ENCODE peak calls at places on chromosomes 6 and 20, in six cellular contexts. One of them, this sample, is unnamed.

GRCh38 chr6:23301546-23301945 is 732.2 kb downstream of the HDGFL1 start:
- DNase-seq in HL-60: no peak
- DNase-seq in Peyer's patch: no peak
- DNase-seq in upper lobe of right lung: no peak
- DNase-seq in right atrium auricular region: no peak
- DNase-seq in IMR-90: peak
- DNase-seq in this sample: no peak

GRCh38 chr6:75991941-75992340 is 80.5 kb downstream of the IMPG1 start:
- DNase-seq in Peyer's patch: no peak
- DNase-seq in HL-60: no peak
- DNase-seq in right atrium auricular region: no peak
- DNase-seq in IMR-90: no peak
- DNase-seq in upper lobe of right lung: no peak
- DNase-seq in this sample: no peak

GRCh38 chr6:89612121-89612520 is 26.4 kb downstream of the LYRM2 start:
- DNase-seq in IMR-90: no peak
- DNase-seq in right atrium auricular region: no peak
- DNase-seq in HL-60: no peak
- DNase-seq in upper lobe of right lung: no peak
- DNase-seq in Peyer's patch: no peak
- DNase-seq in this sample: no peak

GRCh38 chr6:105424177-105424783 is 21.4 kb upstream of the PREP start:
- DNase-seq in right atrium auricular region: peak
- DNase-seq in IMR-90: peak
- DNase-seq in HL-60: no peak
- DNase-seq in Peyer's patch: peak
- DNase-seq in upper lobe of right lung: no peak
- DNase-seq in this sample: peak

GRCh38 chr20:1841554-1842140 is 53.6 kb upstream of the SIRPA start:
- DNase-seq in IMR-90: peak
- DNase-seq in right atrium auricular region: no peak
- DNase-seq in Peyer's patch: no peak
- DNase-seq in HL-60: peak
- DNase-seq in upper lobe of right lung: no peak
- DNase-seq in this sample: no peak

GRCh38 chr6:105431226-105431625 is 28.3 kb upstream of the PREP start:
- DNase-seq in upper lobe of right lung: no peak
- DNase-seq in Peyer's patch: no peak
- DNase-seq in right atrium auricular region: no peak
- DNase-seq in HL-60: no peak
- DNase-seq in IMR-90: peak
- DNase-seq in this sample: no peak

GRCh38 chr6:41201784-41202181 is 834 bp upstream of the TREML2 start:
- DNase-seq in HL-60: no peak
- DNase-seq in IMR-90: no peak
- DNase-seq in Peyer's patch: peak
- DNase-seq in right atrium auricular region: no peak
- DNase-seq in upper lobe of right lung: no peak
- DNase-seq in this sample: no peak

GRCh38 chr6:136011475-136011874 is 160.0 kb downstream of the PDE7B start:
- DNase-seq in upper lobe of right lung: no peak
- DNase-seq in IMR-90: peak
- DNase-seq in Peyer's patch: no peak
- DNase-seq in right atrium auricular region: no peak
- DNase-seq in HL-60: no peak
- DNase-seq in this sample: no peak

GRCh38 chr20:32727663-32728062 is 15.6 kb downstream of the COMMD7 start:
- DNase-seq in upper lobe of right lung: no peak
- DNase-seq in IMR-90: peak
- DNase-seq in right atrium auricular region: no peak
- DNase-seq in HL-60: no peak
- DNase-seq in Peyer's patch: no peak
- DNase-seq in this sample: no peak

GRCh38 chr6:41976794-41977484 is 35.3 kb upstream of the CCND3 start:
- DNase-seq in right atrium auricular region: no peak
- DNase-seq in IMR-90: peak
- DNase-seq in Peyer's patch: no peak
- DNase-seq in HL-60: no peak
- DNase-seq in upper lobe of right lung: no peak
- DNase-seq in this sample: no peak

GRCh38 chr20:40643891-40644290 is 45.1 kb downstream of the MAFB start:
- DNase-seq in HL-60: no peak
- DNase-seq in Peyer's patch: no peak
- DNase-seq in upper lobe of right lung: no peak
- DNase-seq in right atrium auricular region: no peak
- DNase-seq in IMR-90: no peak
- DNase-seq in this sample: no peak

GRCh38 chr6:37940074-37940847 is 120.7 kb downstream of the ZFAND3 start:
- DNase-seq in IMR-90: peak
- DNase-seq in Peyer's patch: no peak
- DNase-seq in HL-60: no peak
- DNase-seq in right atrium auricular region: no peak
- DNase-seq in upper lobe of right lung: no peak
- DNase-seq in this sample: no peak

GRCh38 chr6:134185277-134185676 is 132.6 kb downstream of the SGK1 start:
- DNase-seq in upper lobe of right lung: no peak
- DNase-seq in right atrium auricular region: no peak
- DNase-seq in HL-60: no peak
- DNase-seq in Peyer's patch: no peak
- DNase-seq in IMR-90: no peak
- DNase-seq in this sample: no peak

GRCh38 chr6:107510108-107510507 is 20.2 kb downstream of the SOBP start:
- DNase-seq in Peyer's patch: no peak
- DNase-seq in HL-60: no peak
- DNase-seq in IMR-90: no peak
- DNase-seq in right atrium auricular region: no peak
- DNase-seq in upper lobe of right lung: no peak
- DNase-seq in this sample: no peak

GRCh38 chr20:12152996-12153395 is 235.3 kb downstream of the BTBD3 start:
- DNase-seq in Peyer's patch: no peak
- DNase-seq in right atrium auricular region: no peak
- DNase-seq in IMR-90: peak
- DNase-seq in HL-60: no peak
- DNase-seq in upper lobe of right lung: no peak
- DNase-seq in this sample: no peak

GRCh38 chr20:62297449-62298227 is 5.2 kb upstream of the ADRM1 start:
- DNase-seq in Peyer's patch: no peak
- DNase-seq in HL-60: no peak
- DNase-seq in upper lobe of right lung: no peak
- DNase-seq in IMR-90: no peak
- DNase-seq in right atrium auricular region: no peak
- DNase-seq in this sample: no peak

GRCh38 chr20:17614812-17615644 is 45.2 kb downstream of the DSTN start:
- DNase-seq in HL-60: peak
- DNase-seq in IMR-90: no peak
- DNase-seq in right atrium auricular region: peak
- DNase-seq in Peyer's patch: peak
- DNase-seq in upper lobe of right lung: peak
- DNase-seq in this sample: no peak

GRCh38 chr6:54865091-54865631 is 18.6 kb downstream of the FAM83B start:
- DNase-seq in HL-60: no peak
- DNase-seq in upper lobe of right lung: no peak
- DNase-seq in Peyer's patch: no peak
- DNase-seq in IMR-90: no peak
- DNase-seq in right atrium auricular region: no peak
- DNase-seq in this sample: no peak

GRCh38 chr6:159815410-159815809 is 15.3 kb downstream of the PNLDC1 start:
- DNase-seq in IMR-90: no peak
- DNase-seq in HL-60: no peak
- DNase-seq in Peyer's patch: no peak
- DNase-seq in right atrium auricular region: no peak
- DNase-seq in upper lobe of right lung: no peak
- DNase-seq in this sample: no peak

GRCh38 chr20:4937422-4938319 is 63.6 kb downstream of the SLC23A2 start:
- DNase-seq in Peyer's patch: no peak
- DNase-seq in upper lobe of right lung: no peak
- DNase-seq in right atrium auricular region: no peak
- DNase-seq in IMR-90: peak
- DNase-seq in HL-60: no peak
- DNase-seq in this sample: no peak

GRCh38 chr6:169326067-169326799 is 72.6 kb upstream of the THBS2 start:
- DNase-seq in right atrium auricular region: no peak
- DNase-seq in Peyer's patch: no peak
- DNase-seq in upper lobe of right lung: no peak
- DNase-seq in IMR-90: peak
- DNase-seq in HL-60: peak
- DNase-seq in this sample: no peak

GRCh38 chr6:157304840-157305675 is 18.3 kb downstream of the TMEM242 start:
- DNase-seq in IMR-90: peak
- DNase-seq in upper lobe of right lung: no peak
- DNase-seq in right atrium auricular region: no peak
- DNase-seq in HL-60: peak
- DNase-seq in Peyer's patch: no peak
- DNase-seq in this sample: no peak

GRCh38 chr6:143872211-143872610 is 7.9 kb downstream of the ZC2HC1B start:
- DNase-seq in right atrium auricular region: no peak
- DNase-seq in Peyer's patch: no peak
- DNase-seq in IMR-90: peak
- DNase-seq in HL-60: no peak
- DNase-seq in upper lobe of right lung: no peak
- DNase-seq in this sample: no peak

GRCh38 chr6:37038297-37039198 is 33.1 kb downstream of the FGD2 start:
- DNase-seq in HL-60: no peak
- DNase-seq in Peyer's patch: no peak
- DNase-seq in upper lobe of right lung: no peak
- DNase-seq in right atrium auricular region: peak
- DNase-seq in IMR-90: peak
- DNase-seq in this sample: no peak

GRCh38 chr6:43774776-43775583 is 5.0 kb downstream of the VEGFA start:
- DNase-seq in Peyer's patch: peak
- DNase-seq in right atrium auricular region: peak
- DNase-seq in HL-60: no peak
- DNase-seq in IMR-90: peak
- DNase-seq in upper lobe of right lung: peak
- DNase-seq in this sample: peak

GRCh38 chr6:111069722-111070406 is 17.4 kb upstream of the SLC16A10 start:
- DNase-seq in HL-60: no peak
- DNase-seq in Peyer's patch: no peak
- DNase-seq in upper lobe of right lung: no peak
- DNase-seq in right atrium auricular region: no peak
- DNase-seq in IMR-90: no peak
- DNase-seq in this sample: no peak
- TF ChIP-seq CTCF in HL-60: no peak
- TF ChIP-seq CTCF in Peyer's patch: no peak
- TF ChIP-seq CTCF in upper lobe of right lung: no peak
- TF ChIP-seq CTCF in right atrium auricular region: no peak
- TF ChIP-seq CTCF in IMR-90: no peak
- TF ChIP-seq CTCF in this sample: no peak

DNA sequence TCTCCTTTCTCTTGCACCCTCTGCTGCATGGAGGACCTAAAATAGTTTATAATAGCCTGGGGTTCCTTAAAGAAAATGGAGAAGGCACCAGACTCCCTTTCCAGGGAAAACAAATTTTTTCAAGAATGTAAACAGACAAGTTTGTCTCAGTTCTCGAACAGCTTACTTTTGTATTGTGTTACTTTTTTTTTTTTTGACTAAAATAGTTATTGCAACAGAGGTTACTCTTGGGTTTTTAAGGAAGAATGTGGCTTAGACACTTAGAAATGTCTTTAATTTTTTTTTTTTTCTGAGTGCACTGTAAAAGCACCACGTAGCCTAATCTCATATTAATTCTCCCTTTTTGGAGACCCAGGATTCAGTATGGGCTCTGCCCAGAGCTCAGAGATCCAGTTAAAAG is 148.7 kb upstream of the CARMIL1 start:
- DNase-seq in upper lobe of right lung: no peak
- DNase-seq in right atrium auricular region: no peak
- DNase-seq in Peyer's patch: no peak
- DNase-seq in IMR-90: no peak
- DNase-seq in HL-60: no peak
- DNase-seq in this sample: no peak
- TF ChIP-seq CTCF in upper lobe of right lung: no peak
- TF ChIP-seq CTCF in right atrium auricular region: no peak
- TF ChIP-seq CTCF in Peyer's patch: no peak
- TF ChIP-seq CTCF in IMR-90: no peak
- TF ChIP-seq CTCF in HL-60: no peak
- TF ChIP-seq CTCF in this sample: no peak

DNA sequence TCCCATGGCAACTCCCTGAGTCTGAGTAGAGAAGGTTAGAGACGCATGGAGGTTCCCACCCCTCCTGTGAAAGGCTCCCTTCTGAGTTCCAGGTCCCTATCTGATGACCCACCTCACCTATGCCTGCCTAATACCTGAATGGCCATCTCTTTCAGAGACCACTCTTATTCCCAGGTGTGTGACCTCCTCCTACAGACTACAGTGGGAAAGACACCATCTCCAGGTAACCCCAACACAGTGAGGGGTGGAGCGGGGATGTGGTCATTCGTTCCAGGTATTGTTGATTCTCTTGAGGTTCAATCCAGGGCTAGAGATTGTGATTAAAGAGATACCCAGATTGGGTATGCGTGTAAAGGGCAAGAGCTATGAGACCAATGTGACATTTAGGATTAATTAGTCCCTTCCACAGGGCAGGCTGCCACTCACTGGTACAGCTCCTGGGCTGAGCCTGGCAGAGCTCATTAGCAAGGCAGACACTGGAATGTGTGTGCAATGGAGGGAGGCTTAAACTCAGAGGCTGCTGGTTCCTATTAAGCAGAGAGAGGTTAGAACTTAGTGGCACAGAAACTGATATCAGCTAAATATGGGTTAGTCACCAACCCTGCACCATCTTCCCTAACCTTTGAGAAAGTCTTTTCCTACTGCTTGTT is 46.5 kb upstream of the IER3 start:
- DNase-seq in IMR-90: no peak
- DNase-seq in Peyer's patch: no peak
- DNase-seq in upper lobe of right lung: no peak
- DNase-seq in HL-60: no peak
- DNase-seq in right atrium auricular region: no peak
- DNase-seq in this sample: no peak
- TF ChIP-seq CTCF in IMR-90: no peak
- TF ChIP-seq CTCF in Peyer's patch: no peak
- TF ChIP-seq CTCF in upper lobe of right lung: no peak
- TF ChIP-seq CTCF in HL-60: no peak
- TF ChIP-seq CTCF in right atrium auricular region: no peak
- TF ChIP-seq CTCF in this sample: no peak

GRCh38 chr20:36506253-36506652 is 35.1 kb upstream of the MYL9 start:
- DNase-seq in IMR-90: no peak
- DNase-seq in Peyer's patch: no peak
- DNase-seq in upper lobe of right lung: no peak
- DNase-seq in HL-60: no peak
- DNase-seq in right atrium auricular region: no peak
- DNase-seq in this sample: no peak
- TF ChIP-seq CTCF in IMR-90: peak
- TF ChIP-seq CTCF in Peyer's patch: no peak
- TF ChIP-seq CTCF in upper lobe of right lung: no peak
- TF ChIP-seq CTCF in HL-60: no peak
- TF ChIP-seq CTCF in right atrium auricular region: peak
- TF ChIP-seq CTCF in this sample: peak

GRCh38 chr6:51618563-51618962 is 468.9 kb downstream of the PKHD1 start:
- DNase-seq in Peyer's patch: no peak
- DNase-seq in right atrium auricular region: no peak
- DNase-seq in HL-60: no peak
- DNase-seq in IMR-90: no peak
- DNase-seq in upper lobe of right lung: no peak
- DNase-seq in this sample: no peak
- TF ChIP-seq CTCF in Peyer's patch: peak
- TF ChIP-seq CTCF in right atrium auricular region: peak
- TF ChIP-seq CTCF in HL-60: peak
- TF ChIP-seq CTCF in IMR-90: no peak
- TF ChIP-seq CTCF in upper lobe of right lung: peak
- TF ChIP-seq CTCF in this sample: peak

GRCh38 chr20:57473246-57474042 is 51.5 kb downstream of the CTCFL start:
- DNase-seq in right atrium auricular region: no peak
- DNase-seq in HL-60: peak
- DNase-seq in Peyer's patch: peak
- DNase-seq in upper lobe of right lung: peak
- DNase-seq in IMR-90: no peak
- DNase-seq in this sample: no peak
- TF ChIP-seq CTCF in right atrium auricular region: no peak
- TF ChIP-seq CTCF in HL-60: no peak
- TF ChIP-seq CTCF in Peyer's patch: no peak
- TF ChIP-seq CTCF in upper lobe of right lung: no peak
- TF ChIP-seq CTCF in IMR-90: no peak
- TF ChIP-seq CTCF in this sample: no peak

This sample was measured in progenitor cell of endocrine pancreas.